ENCODE peak calls at places on chromosome 10, in six cellular contexts. R, M, F, W, O and H are unnamed samples.

GRCh38 chr10:122251459-122252255 is 19.4 kb upstream of the BTBD16 start:
- DNase-seq in W (no peak), R (no peak), O (no peak), M (no peak), F (peak), H (no peak)

GRCh38 chr10:122492006-122492405 is 30.7 kb downstream of the HTRA1 start:
- DNase-seq in F (no peak), R (no peak), M (no peak), O (no peak), W (no peak), H (no peak)

GRCh38 chr10:11009471-11010308 is 8.0 kb upstream of the CELF2 start:
- DNase-seq in R (no peak), O (no peak), F (no peak), M (no peak), W (no peak), H (no peak)

GRCh38 chr10:22615819-22616499 is 98.4 kb downstream of the PIP4K2A start:
- DNase-seq in M (no peak), F (peak), R (peak), W (peak), O (no peak), H (no peak)

GRCh38 chr10:116689096-116689495 is 53.3 kb downstream of the HSPA12A start:
- DNase-seq in F (no peak), O (no peak), M (no peak), W (no peak), R (no peak), H (no peak)

GRCh38 chr10:1230138-1230537 is 174.0 kb downstream of the WDR37 start:
- DNase-seq in W (no peak), F (peak), M (no peak), O (no peak), R (no peak), H (no peak)

GRCh38 chr10:113126506-113127192 is 176.6 kb downstream of the TCF7L2 start:
- DNase-seq in W (no peak), R (no peak), O (peak), M (no peak), F (peak), H (peak)

GRCh38 chr10:963613-964012 is 24.6 kb upstream of the GTPBP4 start:
- DNase-seq in R (no peak), O (no peak), W (no peak), F (no peak), M (no peak), H (no peak)

GRCh38 chr10:110530131-110530831 is 32.6 kb downstream of the DUSP5 start:
- DNase-seq in O (no peak), W (no peak), M (peak), R (no peak), F (peak), H (peak)

GRCh38 chr10:110353244-110354119 is 48.8 kb upstream of the SMNDC1 start:
- DNase-seq in R (no peak), F (no peak), O (no peak), W (peak), M (peak), H (no peak)

GRCh38 chr10:69994262-69994661 is 58.4 kb upstream of the MACROH2A2 start:
- DNase-seq in R (no peak), W (peak), F (no peak), M (peak), O (peak), H (no peak)

GRCh38 chr10:35090162-35090954 is at the start of gene CUL2:
- DNase-seq in O (peak), W (peak), F (peak), R (peak), M (peak), H (peak)
- TF ChIP-seq POLR2A in O (peak), W (no peak), F (no peak), R (peak), M (no peak), H (no peak)

DNA sequence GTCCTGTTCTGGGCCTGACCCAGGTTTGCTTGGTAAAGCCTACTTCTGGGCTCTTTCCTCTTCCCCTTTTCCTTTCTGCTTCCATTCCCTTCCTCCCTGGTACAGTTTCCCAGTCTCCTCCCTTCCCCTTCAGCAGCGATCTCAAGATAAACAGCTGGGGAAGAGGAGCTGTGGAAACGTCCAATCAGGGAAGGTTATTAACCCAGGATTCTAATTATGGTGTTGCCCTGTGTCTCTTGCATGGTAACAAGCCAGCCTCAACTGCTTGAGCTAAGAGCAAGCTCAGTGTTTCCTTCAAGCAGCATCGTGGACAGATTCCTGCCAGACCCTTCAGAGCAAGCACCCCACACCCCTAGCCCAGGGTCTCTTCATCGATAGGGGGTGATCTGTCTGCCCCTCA is 233.4 kb downstream of the RPS24 start:
- DNase-seq in R (no peak), M (no peak), O (no peak), W (no peak), F (no peak), H (no peak)
- TF ChIP-seq POLR2AphosphoS5 in R (no peak), M (no peak), O (no peak), W (no peak), F (no peak), H (no peak)

DNA sequence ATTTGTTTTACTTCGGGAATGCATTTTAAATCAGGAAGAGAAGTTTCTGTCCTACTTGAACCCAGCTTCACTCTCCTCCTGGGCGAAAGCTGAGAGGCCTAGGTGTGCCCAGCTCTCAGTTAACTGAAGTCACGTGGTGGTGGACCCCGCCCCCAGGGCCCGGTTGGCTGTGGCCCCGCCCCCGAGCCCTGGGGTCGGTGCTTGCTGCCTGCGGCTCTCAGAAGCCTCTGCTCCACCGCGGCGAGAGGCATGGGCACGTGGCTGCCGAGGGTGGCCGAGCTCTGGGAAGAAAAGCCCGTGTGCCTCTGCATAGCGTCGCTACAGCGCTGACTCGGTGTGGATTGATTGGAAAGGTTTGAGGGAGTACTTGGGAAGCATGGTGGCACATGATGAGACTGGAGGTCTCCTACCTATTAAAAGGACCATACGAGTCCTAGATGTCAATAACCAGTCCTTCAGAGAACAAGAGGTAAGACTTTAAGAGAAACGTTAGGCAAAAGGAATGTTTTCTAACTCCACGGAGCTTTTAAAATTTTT is 34.1 kb downstream of the NET1 start:
- DNase-seq in R (no peak), F (peak), M (peak), O (no peak), W (peak), H (peak)
- TF ChIP-seq POLR2A in R (peak), F (no peak), M (no peak), O (peak), W (peak), H (peak)

GRCh38 chr10:59808896-59809643 is 55.8 kb upstream of the MRLN start:
- DNase-seq in M (peak), O (peak), R (peak), F (peak), W (peak), H (peak)
- TF ChIP-seq POLR2AphosphoS5 in M (no peak), O (no peak), R (no peak), F (no peak), W (no peak), H (no peak)

GRCh38 chr10:17647316-17647715 is 3.4 kb downstream of the STAM start:
- DNase-seq in R (no peak), W (no peak), F (no peak), O (no peak), M (no peak), H (no peak)

GRCh38 chr10:17644485-17644964 is 574 bp downstream of the STAM start:
- DNase-seq in R (no peak), W (peak), O (no peak), F (no peak), M (no peak), H (no peak)

GRCh38 chr10:17645591-17646345 is 1.8 kb downstream of the STAM start:
- DNase-seq in M (no peak), W (no peak), O (no peak), F (no peak), R (no peak), H (no peak)

GRCh38 chr10:17643339-17643754 is 604 bp upstream of the STAM start:
- DNase-seq in F (peak), W (peak), R (no peak), M (no peak), O (no peak), H (peak)

DNA sequence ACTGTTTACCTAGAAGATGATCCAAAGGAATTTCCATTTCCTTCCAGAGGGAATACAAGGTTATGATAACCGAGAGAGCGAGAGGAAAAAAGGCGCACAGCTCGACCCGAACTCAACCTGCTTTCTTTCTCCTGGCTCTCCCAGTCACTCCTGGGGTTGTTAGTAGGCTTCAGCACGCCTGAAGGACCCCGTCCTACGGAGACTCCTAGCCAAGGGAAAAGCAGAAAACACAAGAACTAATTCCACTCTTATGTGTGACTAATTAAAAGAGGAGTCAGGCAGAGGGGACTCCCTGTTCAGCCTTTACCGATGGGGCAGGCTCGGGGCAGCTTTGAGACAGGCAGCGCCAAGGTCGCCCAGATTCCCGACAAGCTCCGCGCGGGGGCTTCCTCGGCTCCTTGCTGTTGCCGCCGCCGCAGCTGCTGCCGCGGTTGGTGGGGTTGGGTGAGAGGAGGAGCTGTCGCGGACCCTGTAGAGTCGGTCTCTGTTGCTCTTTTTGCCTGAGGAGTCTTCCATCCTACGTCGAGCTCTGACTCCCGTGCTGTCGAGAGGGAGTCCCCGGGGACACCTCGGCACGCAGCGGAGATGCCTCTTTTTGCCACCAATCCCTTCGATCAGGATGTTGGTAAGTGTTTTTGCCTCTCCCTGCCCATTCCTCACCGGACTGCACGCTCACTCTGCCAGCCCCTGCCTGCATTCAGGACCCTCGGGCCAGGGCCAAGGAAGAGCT is at the start of gene STAM:
- DNase-seq in O (peak), R (peak), M (peak), W (peak), F (peak), H (peak)
- TF ChIP-seq POLR2A in O (peak), R (peak), M (peak), W (peak), F (no peak), H (no peak)

GRCh38 chr10:125011926-125012705 is 70.2 kb downstream of the ZRANB1 start:
- DNase-seq in M (no peak), R (no peak), W (no peak), F (peak), O (no peak), H (no peak)
- TF ChIP-seq POLR2AphosphoS5 in M (no peak), R (no peak), W (no peak), F (no peak), O (no peak), H (no peak)

GRCh38 chr10:91214906-91215305 is 5.6 kb upstream of the PCGF5 start:
- DNase-seq in O (no peak), W (no peak), M (no peak), F (no peak), R (no peak), H (no peak)

GRCh38 chr10:91219371-91220193 is 881 bp upstream of the PCGF5 start:
- DNase-seq in M (no peak), O (no peak), W (no peak), F (no peak), R (no peak), H (no peak)

GRCh38 chr10:91215384-91215783 is 5.1 kb upstream of the PCGF5 start:
- DNase-seq in W (no peak), M (no peak), R (no peak), O (no peak), F (no peak), H (no peak)

GRCh38 chr10:91220954-91221696 is 662 bp downstream of the PCGF5 start:
- DNase-seq in M (no peak), O (no peak), F (no peak), R (no peak), W (peak), H (no peak)

GRCh38 chr10:91220194-91220953 is at the start of gene PCGF5:
- DNase-seq in W (peak), M (peak), F (peak), R (no peak), O (peak), H (peak)
- TF ChIP-seq POLR2A in W (peak), M (peak), F (no peak), R (peak), O (peak), H (no peak)

GRCh38 chr10:3808689-3809199 is 23.7 kb upstream of the KLF6 start:
- DNase-seq in W (no peak), O (no peak), M (no peak), R (no peak), F (no peak), H (no peak)
- TF ChIP-seq POLR2AphosphoS5 in W (no peak), O (no peak), M (no peak), R (no peak), F (no peak), H (no peak)

DNA sequence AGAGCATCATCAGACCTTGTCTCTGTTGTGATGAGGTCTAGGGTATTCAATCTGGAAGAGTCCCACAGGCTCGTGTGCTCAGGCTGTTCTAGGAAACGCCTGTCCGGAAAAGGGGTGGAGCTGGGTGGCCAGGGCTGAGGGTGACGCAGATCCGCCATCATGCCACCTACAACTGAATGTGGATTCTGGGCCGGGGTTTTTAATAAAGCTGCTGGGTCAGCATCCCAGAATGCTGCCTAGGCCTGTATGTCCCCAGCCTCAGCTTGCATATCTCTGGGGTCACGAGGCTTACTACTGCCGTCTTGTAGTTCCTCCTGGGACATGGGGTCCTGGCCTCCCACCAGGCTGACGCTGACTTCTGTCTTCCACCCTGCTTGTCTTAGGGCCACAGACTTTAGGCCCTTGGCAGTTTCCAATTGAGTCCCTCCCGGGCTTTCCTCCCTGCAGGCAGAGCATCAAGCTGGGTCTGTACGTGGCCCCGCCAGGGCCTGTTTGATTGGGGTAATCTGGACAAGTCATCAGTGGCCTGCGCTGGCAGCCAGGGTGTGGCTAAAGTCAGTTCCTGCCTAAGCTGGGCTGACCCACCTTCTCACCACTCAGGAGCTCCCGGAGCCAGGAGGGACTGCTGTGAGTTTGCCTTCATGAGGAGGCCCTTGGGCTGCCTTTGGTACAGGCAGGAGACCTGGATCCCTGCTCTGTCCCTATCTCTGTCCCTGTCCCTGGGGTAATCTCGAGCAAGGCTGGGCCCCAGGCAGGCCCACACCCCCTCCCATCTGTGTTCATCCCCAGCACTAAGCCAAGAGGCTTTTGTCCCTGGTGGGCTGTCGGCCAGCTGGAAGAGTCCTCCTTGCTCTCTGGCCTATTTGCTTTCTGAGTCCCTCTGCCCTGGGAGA is 79.9 kb downstream of the ZMIZ1 start:
- DNase-seq in W (peak), R (no peak), O (no peak), M (no peak), F (peak), H (no peak)
- TF ChIP-seq POLR2A in W (peak), R (no peak), O (no peak), M (no peak), F (no peak), H (no peak)

GRCh38 chr10:119667562-119668328 is 16.6 kb downstream of the BAG3 start:
- DNase-seq in R (no peak), M (peak), O (no peak), F (no peak), W (no peak), H (peak)
- TF ChIP-seq POLR2AphosphoS5 in R (no peak), M (peak), O (no peak), F (no peak), W (no peak), H (no peak)